ENCODE peak calls at places on chromosomes 11 and 22, in five cellular contexts. One of them, this sample, is unnamed.

GRCh38 chr11:19924321-19925115 is 211.9 kb downstream of the NAV2 start:
- DNase-seq in A549: no peak
- DNase-seq in ovary: no peak
- DNase-seq in NCI-H2107: no peak
- DNase-seq in dermis blood vessel endothelial cell: no peak
- DNase-seq in this sample: no peak

GRCh38 chr11:116876656-116877055 is 39.2 kb upstream of the APOA1 start:
- DNase-seq in A549: no peak
- DNase-seq in ovary: no peak
- DNase-seq in NCI-H2107: no peak
- DNase-seq in dermis blood vessel endothelial cell: no peak
- DNase-seq in this sample: no peak

GRCh38 chr22:39900306-39901227 is at the start of gene GRAP2:
- DNase-seq in A549: no peak
- DNase-seq in ovary: no peak
- DNase-seq in NCI-H2107: no peak
- DNase-seq in dermis blood vessel endothelial cell: no peak
- DNase-seq in this sample: no peak

GRCh38 chr11:10591741-10592140 is 23.3 kb upstream of the LYVE1 start:
- DNase-seq in A549: no peak
- DNase-seq in ovary: no peak
- DNase-seq in NCI-H2107: no peak
- DNase-seq in dermis blood vessel endothelial cell: no peak
- DNase-seq in this sample: no peak

GRCh38 chr11:110479445-110480101 is 49.8 kb downstream of the FDX1 start:
- DNase-seq in A549: no peak
- DNase-seq in ovary: no peak
- DNase-seq in NCI-H2107: no peak
- DNase-seq in dermis blood vessel endothelial cell: peak
- DNase-seq in this sample: no peak

GRCh38 chr11:96145163-96145585 is 197.8 kb downstream of the MAML2 start:
- DNase-seq in A549: peak
- DNase-seq in ovary: no peak
- DNase-seq in NCI-H2107: no peak
- DNase-seq in dermis blood vessel endothelial cell: peak
- DNase-seq in this sample: no peak

GRCh38 chr11:101860694-101861371 is 54.0 kb upstream of the CEP126 start:
- DNase-seq in A549: peak
- DNase-seq in ovary: peak
- DNase-seq in NCI-H2107: no peak
- DNase-seq in dermis blood vessel endothelial cell: peak
- DNase-seq in this sample: peak

GRCh38 chr11:27184458-27185312 is 144.1 kb downstream of the BBOX1 start:
- DNase-seq in A549: no peak
- DNase-seq in ovary: no peak
- DNase-seq in NCI-H2107: no peak
- DNase-seq in dermis blood vessel endothelial cell: no peak
- DNase-seq in this sample: no peak

GRCh38 chr11:9015677-9016076 is 11.9 kb upstream of the NRIP3 start:
- DNase-seq in A549: peak
- DNase-seq in ovary: peak
- DNase-seq in NCI-H2107: peak
- DNase-seq in dermis blood vessel endothelial cell: peak
- DNase-seq in this sample: peak

GRCh38 chr11:57568330-57568766 is 876 bp upstream of the UBE2L6 start:
- DNase-seq in A549: no peak
- DNase-seq in ovary: no peak
- DNase-seq in NCI-H2107: no peak
- DNase-seq in dermis blood vessel endothelial cell: peak
- DNase-seq in this sample: no peak

GRCh38 chr11:88434333-88434976 is 96.9 kb upstream of the CTSC start:
- DNase-seq in A549: peak
- DNase-seq in ovary: no peak
- DNase-seq in NCI-H2107: no peak
- DNase-seq in dermis blood vessel endothelial cell: no peak
- DNase-seq in this sample: no peak

GRCh38 chr22:27990879-27991278 is 71.8 kb upstream of the PITPNB start:
- DNase-seq in A549: peak
- DNase-seq in ovary: peak
- DNase-seq in NCI-H2107: peak
- DNase-seq in dermis blood vessel endothelial cell: peak
- DNase-seq in this sample: peak

GRCh38 chr22:35315855-35316745 is 16.4 kb downstream of the TOM1 start:
- DNase-seq in A549: no peak
- DNase-seq in ovary: no peak
- DNase-seq in NCI-H2107: no peak
- DNase-seq in dermis blood vessel endothelial cell: no peak
- DNase-seq in this sample: no peak

GRCh38 chr22:46661221-46661851 is 41.1 kb downstream of the GRAMD4 start:
- DNase-seq in A549: peak
- DNase-seq in ovary: no peak
- DNase-seq in NCI-H2107: peak
- DNase-seq in dermis blood vessel endothelial cell: peak
- DNase-seq in this sample: peak

GRCh38 chr11:116454020-116454645 is 318.7 kb downstream of the BUD13 start:
- DNase-seq in A549: peak
- DNase-seq in ovary: peak
- DNase-seq in NCI-H2107: no peak
- DNase-seq in dermis blood vessel endothelial cell: peak
- DNase-seq in this sample: peak

GRCh38 chr11:14253437-14253836 is 105.5 kb downstream of the RRAS2 start:
- DNase-seq in A549: no peak
- DNase-seq in ovary: no peak
- DNase-seq in NCI-H2107: no peak
- DNase-seq in dermis blood vessel endothelial cell: no peak
- DNase-seq in this sample: no peak

This sample was measured in H54.